ENCODE peak calls at places on chromosome 10, in five cellular contexts. Y, Z, I, M and X are unnamed samples.

GRCh38 chr10:67098460-67098859 is 172.6 kb downstream of the LRRTM3 start:
- DNase-seq in Z (peak; percentile 49), Y (no peak), I (no peak), M (no peak), X (no peak)

GRCh38 chr10:114337510-114338462 is 66.5 kb downstream of the AFAP1L2 start:
- DNase-seq in Z (no peak), Y (no peak), M (peak; percentile 81), I (no peak), X (no peak)

GRCh38 chr10:98466916-98467505 is 20.3 kb upstream of the HPS1 start:
- DNase-seq in Z (no peak), Y (no peak), I (no peak), M (no peak), X (no peak)

GRCh38 chr10:5530412-5530806 is 5.6 kb downstream of the CALML3 start:
- DNase-seq in Z (no peak), I (no peak), M (peak; percentile 13), Y (no peak), X (no peak)

GRCh38 chr10:91785851-91786250 is 12.4 kb upstream of the TNKS2 start:
- DNase-seq in I (no peak), M (no peak), Y (no peak), Z (no peak), X (no peak)

GRCh38 chr10:77391605-77392235 is 245.9 kb downstream of the KCNMA1 start:
- DNase-seq in Z (peak; percentile 84), I (peak; percentile 62), Y (peak; percentile 89), M (peak; percentile 89), X (peak; percentile 83)

GRCh38 chr10:5496261-5497250 is 2.8 kb downstream of the CALML5 start:
- DNase-seq in Y (no peak), M (no peak), Z (no peak), I (no peak), X (peak; percentile 96)

GRCh38 chr10:44911081-44911540 is at the start of gene TMEM72:
- DNase-seq in Z (no peak), M (peak; percentile 52), I (no peak), Y (no peak), X (no peak)

GRCh38 chr10:107548301-107548700 is 383.8 kb upstream of the SORCS1 start:
- DNase-seq in M (peak; percentile 48), I (no peak), Y (no peak), Z (no peak), X (no peak)

GRCh38 chr10:24724381-24725228 is 918 bp upstream of the ARHGAP21 start:
- DNase-seq in Y (peak; percentile 98), I (peak; percentile 83), M (peak; percentile 96), Z (peak; percentile 96), X (peak; percentile 99)

GRCh38 chr10:59536151-59536550 is 173.5 kb downstream of the SLC16A9 start:
- DNase-seq in Z (no peak), Y (peak; percentile 94), M (no peak), I (no peak), X (peak; percentile 23)

GRCh38 chr10:14530465-14530864 is 199.7 kb upstream of the FRMD4A start:
- DNase-seq in Z (no peak), I (no peak), M (no peak), Y (no peak), X (peak; percentile 87)

GRCh38 chr10:75295901-75296441 is 60.2 kb upstream of the COMTD1 start:
- DNase-seq in Y (peak; percentile 58), M (no peak), Z (no peak), I (no peak), X (no peak)

GRCh38 chr10:61752111-61753011 is 89.6 kb downstream of the CABCOCO1 start:
- DNase-seq in M (no peak), Y (peak; percentile 87), Z (no peak), I (no peak), X (no peak)

GRCh38 chr10:72056113-72056512 is 32.2 kb downstream of the SPOCK2 start:
- DNase-seq in Z (no peak), M (no peak), I (no peak), Y (no peak), X (no peak)

GRCh38 chr10:103637855-103638561 is 144.5 kb downstream of the NEURL1 start:
- DNase-seq in M (no peak), Y (no peak), I (no peak), Z (no peak), X (peak; percentile 55)

GRCh38 chr10:84715911-84716310 is 387.5 kb downstream of the CCSER2 start:
- DNase-seq in M (peak; percentile 77), Z (peak; percentile 40), Y (no peak), I (peak; percentile 34), X (peak; percentile 80)

GRCh38 chr10:89679986-89680385 is 21.4 kb upstream of the KIF20B start:
- DNase-seq in Z (no peak), M (no peak), Y (no peak), I (no peak), X (no peak)

GRCh38 chr10:59181668-59182067 is 5.2 kb downstream of the PHYHIPL start:
- DNase-seq in M (peak; percentile 25), I (no peak), Y (peak; percentile 54), Z (peak; percentile 42), X (peak; percentile 28)

GRCh38 chr10:102599565-102600327 is 44.5 kb upstream of the TRIM8 start:
- DNase-seq in Z (no peak), I (no peak), Y (peak; percentile 65), M (no peak), X (no peak)

GRCh38 chr10:43816351-43817321 is 168.0 kb upstream of the ZNF32 start:
- DNase-seq in Y (peak; percentile 95), I (no peak), Z (no peak), M (no peak), X (peak; percentile 74)

GRCh38 chr10:75358835-75359421 is 42.6 kb downstream of the ZNF503 start:
- DNase-seq in Y (peak; percentile 70), I (no peak), Z (no peak), M (no peak), X (peak; percentile 58)

GRCh38 chr10:28730031-28730778 is 52.9 kb downstream of the BAMBI start:
- DNase-seq in M (no peak), Y (peak; percentile 51), Z (no peak), I (no peak), X (no peak)

GRCh38 chr10:33314788-33315561 is 19.5 kb downstream of the NRP1 start:
- DNase-seq in M (no peak), Y (peak; percentile 50), I (no peak), Z (no peak), X (no peak)
- H3K18ac ChIP-seq in M (no peak overlapping the region), Y (peak overlapping the region; percentile 83), I (no peak overlapping the region), Z (no peak overlapping the region), X (peak overlapping the region; percentile 23)

GRCh38 chr10:96505150-96506136 is 8.3 kb downstream of the TLL2 start:
- DNase-seq in I (no peak), Z (no peak), Y (no peak), M (no peak), X (peak; percentile 67)
- H2BK12ac ChIP-seq in I (no peak overlapping the region), Z (no peak overlapping the region), Y (no peak overlapping the region), M (no peak overlapping the region), X (no peak overlapping the region)

GRCh38 chr10:125125951-125126735 is 34.2 kb downstream of the CTBP2 start:
- DNase-seq in Y (no peak), I (no peak), Z (no peak), M (no peak), X (peak; percentile 97)

GRCh38 chr10:125124907-125125306 is 35.5 kb downstream of the CTBP2 start:
- DNase-seq in I (no peak), M (no peak), Z (no peak), Y (no peak), X (no peak)

GRCh38 chr10:125123363-125124113 is 36.8 kb downstream of the CTBP2 start:
- DNase-seq in Y (peak; percentile 74), I (no peak), M (no peak), Z (no peak), X (peak; percentile 55)

GRCh38 chr10:125122566-125122965 is 37.8 kb downstream of the CTBP2 start:
- DNase-seq in I (no peak), Z (no peak), M (no peak), Y (no peak), X (no peak)

DNA sequence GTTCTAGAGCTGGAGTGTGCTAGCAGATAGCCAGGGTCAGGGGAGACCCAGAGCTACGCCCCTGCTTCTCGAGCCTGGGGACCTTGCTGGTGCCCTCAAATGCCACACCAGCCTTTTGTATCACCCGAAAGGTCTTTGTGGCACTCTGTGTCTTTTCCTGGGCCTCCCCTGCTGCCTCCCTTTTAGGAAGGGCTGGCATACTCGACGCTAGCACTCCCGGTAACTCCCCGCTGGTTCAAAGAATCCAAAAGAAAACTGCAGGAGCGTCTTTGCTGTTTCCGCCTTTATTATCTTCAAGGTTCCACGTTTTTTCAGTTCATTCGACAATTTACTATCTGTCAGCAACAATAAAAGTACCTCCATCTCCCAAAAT is 36.3 kb downstream of the CTBP2 start:
- DNase-seq in I (no peak), Z (no peak), Y (no peak), M (no peak), X (no peak)
- H3K18ac ChIP-seq in I (no peak overlapping the region), Z (peak overlapping the region; percentile 37), Y (no peak overlapping the region), M (no peak overlapping the region), X (peak overlapping the region; percentile 40)

DNA sequence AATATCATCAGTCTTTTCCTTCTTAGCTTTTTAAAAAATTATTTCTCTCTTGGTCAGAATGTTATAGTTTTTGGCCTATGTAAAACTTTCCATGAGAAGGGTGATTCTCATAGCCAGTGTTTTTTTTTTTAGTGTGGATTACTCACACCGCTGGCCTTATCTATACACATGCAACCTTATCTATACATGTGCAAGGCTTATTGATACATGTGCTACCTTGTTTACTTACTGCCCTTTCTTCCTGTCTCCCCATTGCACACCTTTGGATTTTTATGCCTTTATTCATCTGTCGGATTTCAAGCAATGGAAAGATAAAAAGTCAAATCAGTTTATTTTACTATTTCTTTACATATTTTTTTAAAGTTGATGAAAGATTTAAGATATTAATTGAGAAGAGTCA is 660.0 kb upstream of the FZD8 start:
- DNase-seq in I (no peak), Y (no peak), Z (no peak), M (no peak), X (no peak)
- H2BK12ac ChIP-seq in I (no peak overlapping the region), Y (no peak overlapping the region), Z (no peak overlapping the region), M (no peak overlapping the region), X (no peak overlapping the region)

GRCh38 chr10:26516540-26517101 is 78.5 kb downstream of the APBB1IP start:
- DNase-seq in Z (no peak), M (peak; percentile 33), Y (no peak), I (no peak), X (peak; percentile 63)

GRCh38 chr10:26513101-26513500 is 75.0 kb downstream of the APBB1IP start:
- DNase-seq in Y (no peak), I (no peak), Z (no peak), M (no peak), X (no peak)

GRCh38 chr10:26519803-26520202 is 81.7 kb downstream of the APBB1IP start:
- DNase-seq in I (no peak), Y (no peak), Z (peak; percentile 32), M (no peak), X (no peak)

GRCh38 chr10:26520575-26520974 is 82.4 kb downstream of the APBB1IP start:
- DNase-seq in Y (no peak), Z (no peak), M (no peak), I (no peak), X (no peak)

DNA sequence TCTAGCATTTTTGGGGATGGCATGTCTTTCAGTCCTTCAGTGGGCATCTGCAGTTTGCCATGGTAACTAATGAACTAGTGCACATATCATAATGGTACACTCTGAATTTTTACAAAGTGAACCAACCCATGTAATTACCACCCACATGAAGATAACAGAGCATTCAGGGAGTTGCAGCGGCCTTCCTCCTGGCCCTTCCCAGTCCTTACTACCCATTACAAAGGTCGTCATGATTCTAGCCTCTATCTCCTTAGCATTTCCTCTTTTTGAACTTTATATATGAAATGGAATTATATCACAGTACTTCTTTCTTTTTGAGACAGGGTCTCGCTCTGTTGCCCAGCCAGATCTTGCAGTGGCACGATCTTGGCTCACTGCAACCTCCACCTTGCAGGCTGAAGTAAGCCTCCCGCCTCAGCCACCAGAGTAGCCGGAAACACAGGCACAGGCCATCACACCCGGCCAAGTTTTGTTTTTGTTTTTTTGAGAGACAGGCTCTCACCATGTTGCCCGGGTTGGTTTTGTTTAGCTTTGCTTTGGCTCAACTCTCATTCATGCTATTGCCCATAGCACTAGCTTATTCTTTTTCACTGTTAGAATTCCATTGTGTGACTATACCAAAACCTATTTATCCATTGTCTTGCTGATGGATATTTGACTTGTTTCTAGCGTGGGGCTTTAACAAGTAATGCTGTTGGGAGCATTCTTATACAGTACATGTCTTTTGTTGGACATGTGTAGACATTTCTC is 79.2 kb downstream of the APBB1IP start:
- DNase-seq in Z (no peak), I (no peak), M (no peak), Y (no peak), X (peak; percentile 85)
- H3K18ac ChIP-seq in Z (no peak overlapping the region), I (peak overlapping the region; percentile 78), M (no peak overlapping the region), Y (no peak overlapping the region), X (no peak overlapping the region)